ENCODE peak calls at places on chromosomes 3 and 15, in four cellular contexts. U is testis, G is heart left ventricle, T is K562. M is an unnamed sample.

GRCh38 chr3:49533786-49534519 is 20.3 kb upstream of the BSN start:
- DNase-seq in U (peak; percentile 76), T (no peak), G (no peak), M (no peak)

GRCh38 chr3:43178891-43179366 is 73.0 kb upstream of the POMGNT2 start:
- DNase-seq in U (no peak), T (no peak), G (no peak), M (peak; percentile 42)

GRCh38 chr3:82376883-82377282 is 615.4 kb upstream of the GBE1 start:
- DNase-seq in G (no peak), T (no peak), U (no peak), M (peak; percentile 22)

GRCh38 chr15:66721020-66721419 is 19.0 kb downstream of the SMAD6 start:
- DNase-seq in T (no peak), G (no peak), U (no peak), M (no peak)

GRCh38 chr3:59653405-59654119 is 603.7 kb upstream of the CFAP20DC start:
- DNase-seq in U (no peak), T (no peak), G (no peak), M (no peak)

GRCh38 chr15:61049934-61050333 is 179.2 kb downstream of the RORA start:
- DNase-seq in U (no peak), G (no peak), T (no peak), M (no peak)

GRCh38 chr3:126316515-126316939 is 40.7 kb downstream of the KLF15 start:
- DNase-seq in U (no peak), G (peak; percentile 15), T (no peak), M (no peak)

GRCh38 chr15:83379574-83379973 is 67.6 kb upstream of the SH3GL3 start:
- DNase-seq in G (no peak), U (no peak), T (no peak), M (no peak)

GRCh38 chr3:51538115-51538458 is 432 bp upstream of the RAD54L2 start:
- DNase-seq in U (peak; percentile 17), T (peak; percentile 11), G (no peak), M (peak; percentile 14)

GRCh38 chr3:119815716-119816115 is 33.8 kb downstream of the NR1I2 start:
- DNase-seq in G (no peak), T (no peak), U (no peak), M (no peak)

GRCh38 chr3:186115229-186115996 is 6.5 kb upstream of the ETV5 start:
- DNase-seq in U (no peak), T (no peak), G (no peak), M (peak; percentile 11)

GRCh38 chr3:196997311-196997710 is 28.7 kb upstream of the PIGZ start:
- DNase-seq in U (no peak), G (no peak), T (no peak), M (no peak)

GRCh38 chr15:26882616-26883365 is 15.9 kb downstream of the GABRA5 start:
- DNase-seq in T (no peak), U (no peak), G (no peak), M (no peak)

GRCh38 chr3:2657408-2657807 is 452.8 kb downstream of the IL5RA start:
- DNase-seq in U (no peak), G (no peak), T (no peak), M (peak; percentile 30)

GRCh38 chr3:29871087-29871486 is 590.2 kb downstream of the RBMS3 start:
- DNase-seq in G (no peak), U (no peak), T (no peak), M (peak; percentile 2)

GRCh38 chr3:24433838-24434591 is 60.6 kb downstream of the THRB start:
- DNase-seq in U (no peak), T (no peak), G (no peak), M (no peak)

GRCh38 chr3:38032328-38032865 is 3.0 kb upstream of the PLCD1 start:
- DNase-seq in T (no peak), G (peak; percentile 12), U (no peak), M (no peak)

DNA sequence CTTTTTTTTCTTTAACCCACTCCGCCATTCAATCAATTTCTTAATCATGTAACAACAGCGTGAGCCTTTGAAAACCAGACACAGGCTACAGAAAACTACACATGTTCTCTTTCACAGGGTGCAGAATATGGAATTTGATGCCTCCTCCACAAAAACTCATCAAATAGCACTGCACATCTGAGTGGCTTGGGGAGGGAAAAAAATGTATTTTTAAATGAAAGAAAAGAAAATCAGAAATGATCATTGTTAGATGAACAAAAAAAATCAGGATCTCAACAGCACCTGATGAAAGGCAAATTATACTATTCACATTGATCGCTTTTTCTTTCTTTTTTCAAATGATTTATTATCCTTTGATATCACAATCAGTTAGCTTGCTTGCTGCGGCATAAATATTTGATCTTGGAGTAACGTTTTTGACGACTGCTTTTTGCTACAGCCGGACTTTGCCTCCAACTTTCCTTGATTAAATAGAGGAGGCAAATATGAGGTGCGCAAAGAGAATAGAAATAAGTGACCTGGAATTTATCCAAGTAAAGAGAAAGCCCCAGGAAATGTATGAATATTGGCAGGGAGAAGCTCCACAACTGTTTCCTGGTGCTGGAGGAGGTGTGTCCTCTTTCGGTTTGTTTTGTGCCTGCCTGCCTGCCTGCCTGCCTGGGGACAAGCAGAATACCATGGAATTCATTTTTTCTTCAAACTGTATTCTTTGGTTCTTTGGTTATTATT is 63.1 kb downstream of the EDEM1 start:
- DNase-seq in G (no peak), U (no peak), T (no peak), M (no peak)
- H3K4me3 ChIP-seq in G (peak overlapping the region; percentile 10), U (peak overlapping the region; percentile 27), T (no peak overlapping the region), M (no peak overlapping the region)

DNA sequence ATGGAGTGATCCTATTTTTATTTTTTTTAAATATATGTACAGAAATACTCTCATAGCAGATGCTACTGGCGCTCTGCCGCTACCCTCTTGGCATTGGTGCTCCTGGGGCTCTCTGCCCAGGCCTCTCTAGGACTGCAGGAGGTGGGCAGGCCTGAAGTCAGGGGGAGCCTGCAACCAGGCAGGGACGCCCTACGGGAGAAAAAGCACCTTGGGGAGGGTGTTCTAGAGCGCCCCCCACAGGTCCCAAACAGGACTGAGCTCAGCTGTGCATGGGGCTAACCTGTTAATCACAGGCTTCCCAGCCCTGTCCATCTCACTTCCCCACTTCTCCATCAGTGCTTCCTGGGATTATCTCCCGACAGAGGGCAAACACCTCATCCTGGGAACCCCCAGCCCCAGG is 192.5 kb downstream of the SHQ1 start:
- DNase-seq in T (peak; percentile 42), U (peak; percentile 30), G (no peak), M (peak; percentile 9)
- TF ChIP-seq CTCF in T (peak; percentile 52), U (peak; percentile 8), G (no peak), M (peak; percentile 15)

GRCh38 chr15:64157599-64158125 is 5.2 kb downstream of the PPIB start:
- DNase-seq in T (no peak), U (no peak), G (no peak), M (no peak)
- TF ChIP-seq POLR2A in T (no peak), U (no peak), G (no peak), M (no peak)

GRCh38 chr15:78265752-78266224 is 1.4 kb downstream of the DNAJA4 start:
- DNase-seq in T (no peak), G (no peak), U (no peak), M (no peak)

GRCh38 chr15:78263907-78264303 is 457 bp upstream of the DNAJA4 start:
- DNase-seq in G (no peak), T (no peak), U (peak; percentile 20), M (no peak)

GRCh38 chr15:78264304-78265136 is at the start of gene DNAJA4:
- DNase-seq in G (peak; percentile 82), U (peak; percentile 73), T (no peak), M (no peak)

GRCh38 chr15:78266229-78266628 is 1.9 kb downstream of the DNAJA4 start:
- DNase-seq in T (no peak), G (no peak), U (no peak), M (no peak)

GRCh38 chr15:78265137-78265460 is 737 bp downstream of the DNAJA4 start:
- DNase-seq in U (no peak), G (no peak), T (no peak), M (no peak)
- H3K4me3 ChIP-seq in U (peak overlapping the region; percentile 83), G (peak overlapping the region; percentile 65), T (no peak overlapping the region), M (no peak overlapping the region)

GRCh38 chr3:98185180-98185579 is 18.7 kb downstream of the OR5H15 start:
- DNase-seq in T (no peak), G (no peak), U (no peak), M (no peak)
- TF ChIP-seq CTCF in T (no peak), G (no peak), U (no peak), M (no peak)

DNA sequence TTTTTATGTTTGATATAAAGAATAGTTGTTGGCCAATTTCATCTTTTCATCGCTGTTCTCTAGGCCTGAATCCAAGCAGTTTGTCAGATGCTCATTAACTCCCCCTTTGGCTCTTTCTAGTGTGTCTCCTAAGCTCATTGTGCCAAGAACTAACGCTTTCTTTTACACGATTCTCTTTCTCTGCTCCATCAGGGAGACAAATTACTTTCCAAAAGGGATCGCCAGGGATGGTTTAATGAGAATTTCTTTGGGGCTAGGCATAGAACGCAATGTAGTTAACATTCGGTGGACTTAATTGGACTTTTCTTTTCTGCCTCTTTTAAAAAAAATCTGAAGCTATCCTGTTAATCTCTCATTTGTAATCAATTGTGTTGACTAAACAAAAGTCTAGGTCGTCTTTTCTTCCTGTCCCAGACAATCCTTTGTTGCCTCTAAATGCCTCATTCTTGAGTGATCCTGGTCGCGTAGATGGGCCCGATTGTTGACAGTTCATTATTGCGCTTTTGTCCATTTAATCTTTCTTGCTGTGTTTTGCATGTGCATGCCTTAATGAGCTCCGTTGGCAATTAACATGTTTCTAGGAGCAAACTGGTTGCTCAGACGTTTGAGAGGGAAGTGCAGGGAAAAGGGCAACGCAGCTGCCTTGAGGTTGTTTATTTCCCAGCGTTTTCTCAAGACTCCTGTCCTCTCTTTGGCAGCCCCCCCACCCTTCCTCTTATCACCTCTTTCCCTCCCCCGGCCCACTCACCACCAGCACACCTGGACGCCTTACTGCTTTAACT is 7.8 kb downstream of the FEZF2 start:
- DNase-seq in T (no peak), U (no peak), G (no peak), M (no peak)
- TF ChIP-seq POLR2A in T (no peak), U (no peak), G (no peak), M (no peak)

DNA sequence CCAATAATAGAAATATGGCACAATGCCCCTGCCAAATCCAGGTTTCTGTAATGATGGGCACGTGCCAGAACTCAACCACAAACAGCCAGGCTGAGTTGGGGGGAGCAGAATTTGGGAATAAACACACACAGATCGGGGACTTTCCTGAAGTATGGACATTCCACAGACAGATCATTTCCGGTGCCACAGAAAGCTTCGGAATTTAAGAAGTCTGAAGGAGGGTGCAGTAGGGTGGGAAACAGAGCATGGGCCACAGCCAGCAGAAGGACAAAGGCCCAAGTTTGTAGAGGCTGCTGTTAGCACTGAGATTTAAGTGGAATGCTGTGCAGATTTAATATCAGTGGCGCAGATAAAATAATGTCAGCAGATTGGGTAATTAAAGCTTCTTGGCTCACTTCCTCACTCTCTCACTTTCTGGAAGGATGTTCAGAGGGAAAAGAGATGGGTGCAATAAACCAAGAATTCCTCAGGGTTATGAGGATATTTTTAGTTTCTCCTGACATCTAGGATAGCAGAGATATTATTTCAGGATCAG is 67.4 kb downstream of the MYLK start:
- DNase-seq in T (no peak), U (no peak), G (no peak), M (no peak)
- H3K4me3 ChIP-seq in T (no peak overlapping the region), U (no peak overlapping the region), G (no peak overlapping the region), M (no peak overlapping the region)

M was measured in NB4.